ENCODE peak calls at places on chromosomes 3 and 15, in nine cellular contexts. H, I, F, U, V, W, Z, A and K are unnamed samples. For H3K36me3, the result is how much of the 10 kb centered on the place peaks cover.

GRCh38 chr15:63978511-63979226 is 67.6 kb downstream of the DAPK2 start:
- DNase-seq in H (peak), I (no peak), F (no peak), U (no peak), V (no peak), W (no peak), Z (peak), A (no peak), K (no peak)

GRCh38 chr15:65902373-65902772 is 33.1 kb downstream of the RAB11A start:
- DNase-seq in H (peak), I (peak), F (no peak), U (no peak), V (peak), W (peak), Z (no peak), A (peak), K (peak)

GRCh38 chr15:40878785-40879184 is 4.8 kb upstream of the RHOV start:
- DNase-seq in H (no peak), I (peak), F (no peak), U (no peak), V (no peak), W (peak), Z (peak), A (no peak), K (no peak)

GRCh38 chr15:85708402-85708932 is 86.3 kb downstream of the KLHL25 start:
- DNase-seq in H (no peak), I (no peak), F (no peak), U (no peak), V (no peak), W (peak), Z (no peak), A (no peak), K (no peak)

GRCh38 chr3:112333002-112333385 is at the start of gene CD200:
- DNase-seq in H (peak), I (no peak), F (peak), U (peak), V (peak), W (peak), Z (peak), A (peak), K (no peak)

GRCh38 chr3:71189480-71189879 is 394.0 kb downstream of the FOXP1 start:
- DNase-seq in H (no peak), I (peak), F (no peak), U (no peak), V (no peak), W (no peak), Z (no peak), A (no peak), K (no peak)

GRCh38 chr3:178382388-178383061 is 153.7 kb upstream of the KCNMB2 start:
- DNase-seq in H (no peak), I (no peak), F (no peak), U (no peak), V (no peak), W (no peak), Z (no peak), A (no peak), K (no peak)

GRCh38 chr15:67172172-67172571 is 82.3 kb downstream of the AAGAB start:
- DNase-seq in H (no peak), I (peak), F (no peak), U (peak), V (no peak), W (no peak), Z (no peak), A (no peak), K (no peak)

GRCh38 chr15:46636220-46636619 is 1001.4 kb downstream of the SQOR start:
- DNase-seq in H (no peak), I (peak), F (no peak), U (no peak), V (no peak), W (peak), Z (peak), A (no peak), K (no peak)

GRCh38 chr3:192409203-192409837 is 318.0 kb downstream of the FGF12 start:
- DNase-seq in H (peak), I (no peak), F (peak), U (peak), V (peak), W (peak), Z (peak), A (peak), K (no peak)

GRCh38 chr3:49805367-49805782 is 2.3 kb downstream of the INKA1 start:
- DNase-seq in H (peak), I (no peak), F (peak), U (peak), V (peak), W (peak), Z (no peak), A (peak), K (no peak)

GRCh38 chr3:128726691-128727031 is 678 bp downstream of the RAB7A start:
- DNase-seq in H (peak), I (peak), F (peak), U (peak), V (peak), W (peak), Z (peak), A (peak), K (peak)

DNA sequence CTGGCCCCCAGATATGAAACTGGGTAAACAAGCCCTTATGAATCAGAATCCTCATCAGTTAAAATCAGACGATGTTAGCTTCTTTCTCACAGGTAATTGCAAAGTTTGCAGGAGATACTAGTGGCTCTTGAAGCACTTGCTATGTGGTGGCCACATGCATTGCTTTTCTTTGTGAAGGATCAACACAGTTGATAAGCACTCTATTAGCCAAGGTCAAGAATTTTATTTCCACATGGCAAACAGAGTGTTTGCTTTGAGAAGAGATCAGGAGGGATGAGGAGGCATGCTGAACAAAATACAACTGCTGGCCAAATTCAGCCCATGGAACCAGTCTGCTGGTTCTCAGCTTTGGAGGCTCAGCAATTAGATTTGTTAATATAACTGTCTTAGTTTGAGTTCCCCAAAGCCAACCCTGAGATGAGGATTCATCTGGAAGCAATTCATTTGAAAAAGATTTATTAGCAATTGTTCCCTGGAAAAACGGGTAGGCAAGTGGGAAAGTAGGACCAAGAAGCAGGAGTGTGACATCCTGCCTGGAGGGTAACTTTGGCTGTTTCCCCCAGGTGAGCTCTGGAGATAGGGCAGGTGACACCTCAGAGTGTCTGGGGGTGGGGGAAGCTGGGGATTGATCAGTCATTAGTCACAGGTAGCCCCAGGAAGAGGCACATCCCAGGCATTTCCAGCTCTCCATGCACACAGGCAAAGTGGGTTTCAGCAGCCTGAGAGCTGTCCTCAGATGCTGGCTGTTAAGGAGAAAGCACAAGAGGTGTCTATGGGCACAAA is 180.3 kb downstream of the ABHD5 start:
- DNase-seq in H (no peak), I (peak), F (peak), U (no peak), V (no peak), W (no peak), Z (peak), A (no peak), K (peak)
- H3K4me3 ChIP-seq in H (no peak), I (no peak), F (no peak), U (no peak), V (no peak), W (no peak), Z (no peak), A (no peak), K (no peak)

GRCh38 chr3:30694148-30694547 is 87.7 kb downstream of the TGFBR2 start:
- DNase-seq in H (no peak), I (no peak), F (no peak), U (no peak), V (no peak), W (no peak), Z (no peak), A (no peak), K (no peak)

GRCh38 chr3:30691944-30692343 is 85.5 kb downstream of the TGFBR2 start:
- DNase-seq in H (no peak), I (no peak), F (no peak), U (no peak), V (no peak), W (no peak), Z (no peak), A (no peak), K (no peak)

GRCh38 chr3:30693470-30694120 is 87.2 kb downstream of the TGFBR2 start:
- DNase-seq in H (peak), I (peak), F (no peak), U (no peak), V (peak), W (peak), Z (peak), A (no peak), K (no peak)

GRCh38 chr3:30691249-30691880 is 85.0 kb downstream of the TGFBR2 start:
- DNase-seq in H (no peak), I (no peak), F (no peak), U (no peak), V (no peak), W (no peak), Z (no peak), A (no peak), K (no peak)

DNA sequence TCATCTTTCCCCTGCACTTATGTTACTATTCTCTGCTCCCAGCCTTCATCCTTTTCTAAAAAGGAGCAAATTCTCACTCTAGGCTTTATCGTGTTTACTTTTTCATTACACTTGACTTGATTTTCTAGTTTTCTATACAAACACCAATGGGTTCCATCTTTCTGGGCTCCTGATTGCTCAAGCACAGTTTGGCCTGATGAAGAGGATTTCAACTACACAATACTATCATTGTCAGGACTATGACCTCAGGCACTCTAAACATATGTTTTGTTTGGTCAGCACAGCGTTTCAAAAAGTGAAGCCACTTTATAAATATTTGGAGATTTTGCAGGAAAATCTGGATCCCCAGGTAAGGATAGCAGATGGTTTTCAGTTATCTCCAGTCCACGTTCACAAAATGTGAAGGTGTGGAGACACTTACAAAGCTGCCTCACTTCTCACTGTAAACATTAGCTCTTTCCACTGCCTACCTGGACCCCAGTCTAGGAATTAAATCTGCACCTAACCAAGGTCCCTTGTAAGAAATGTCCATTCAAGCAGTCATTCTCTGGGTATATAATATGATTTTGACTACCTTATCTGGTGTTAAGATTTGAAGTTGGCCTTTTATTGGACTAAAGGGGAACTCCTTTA is 86.2 kb downstream of the TGFBR2 start:
- DNase-seq in H (no peak), I (no peak), F (no peak), U (no peak), V (no peak), W (no peak), Z (no peak), A (no peak), K (no peak)
- H3K36me3 ChIP-seq in H (half or more), I (under half), F (under half), U (under half), V (under half), W (under half), Z (half or more), A (half or more), K (under half)

GRCh38 chr3:98734737-98735136 is 28.4 kb upstream of the ST3GAL6 start:
- DNase-seq in H (no peak), I (no peak), F (no peak), U (no peak), V (no peak), W (no peak), Z (no peak), A (no peak), K (no peak)

GRCh38 chr3:98734311-98734710 is 28.8 kb upstream of the ST3GAL6 start:
- DNase-seq in H (no peak), I (no peak), F (no peak), U (no peak), V (no peak), W (no peak), Z (no peak), A (no peak), K (no peak)

GRCh38 chr3:98733778-98734281 is 29.3 kb upstream of the ST3GAL6 start:
- DNase-seq in H (no peak), I (no peak), F (no peak), U (no peak), V (peak), W (peak), Z (peak), A (peak), K (no peak)

GRCh38 chr3:98735761-98736269 is 27.3 kb upstream of the ST3GAL6 start:
- DNase-seq in H (no peak), I (peak), F (no peak), U (no peak), V (no peak), W (no peak), Z (no peak), A (no peak), K (no peak)

DNA sequence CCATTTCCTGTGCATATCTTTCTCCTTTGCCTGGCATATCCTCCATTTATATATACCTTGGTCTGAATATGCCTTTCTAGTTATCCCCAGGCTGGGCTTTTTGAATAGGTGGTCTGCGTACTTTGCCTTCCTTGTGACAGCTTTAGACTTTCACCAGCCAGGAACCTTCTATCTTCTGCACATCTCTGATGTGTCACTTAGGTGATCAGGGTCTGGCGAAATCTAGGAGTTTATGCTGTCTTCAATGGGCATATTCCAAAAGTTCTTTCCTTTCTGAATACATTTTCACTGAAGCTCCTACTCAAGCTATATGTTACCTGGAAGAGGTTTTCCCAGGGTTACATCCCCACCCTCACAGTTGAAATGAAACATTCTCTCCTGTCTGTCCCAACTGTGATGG is 27.8 kb upstream of the ST3GAL6 start:
- DNase-seq in H (no peak), I (no peak), F (no peak), U (no peak), V (no peak), W (no peak), Z (no peak), A (no peak), K (no peak)
- H3K4me3 ChIP-seq in H (peak), I (no peak), F (no peak), U (no peak), V (no peak), W (no peak), Z (no peak), A (no peak), K (no peak)

DNA sequence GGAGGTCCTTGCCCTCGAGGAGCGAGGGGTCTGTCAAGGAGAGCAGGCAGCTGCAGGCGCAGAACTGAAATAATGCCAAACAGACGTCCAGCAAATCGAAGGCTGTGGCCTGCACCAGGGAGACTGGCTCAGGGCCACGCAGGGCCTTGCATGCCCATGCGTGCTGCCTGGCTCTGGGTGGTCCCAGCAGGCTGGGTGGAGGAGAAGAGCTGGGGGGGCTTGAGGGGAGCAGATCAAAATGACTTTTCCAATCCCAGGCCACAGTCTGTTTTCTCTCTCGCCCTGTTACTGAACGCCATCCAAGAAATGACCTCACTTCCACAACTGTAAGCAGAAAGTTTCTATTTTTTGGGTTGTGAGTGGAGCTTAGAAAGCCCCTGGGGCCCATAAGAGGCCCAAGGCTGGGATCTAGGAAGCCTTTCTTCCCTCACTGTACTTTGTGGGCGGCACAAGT is 96.9 kb upstream of the RPL32 start:
- DNase-seq in H (peak), I (no peak), F (no peak), U (no peak), V (peak), W (peak), Z (no peak), A (no peak), K (no peak)
- H3K36me3 ChIP-seq in H (under half), I (under half), F (under half), U (under half), V (under half), W (under half), Z (under half), A (half or more), K (under half)

GRCh38 chr3:12995389-12996180 is 77.6 kb downstream of the IQSEC1 start:
- DNase-seq in H (no peak), I (no peak), F (peak), U (no peak), V (no peak), W (no peak), Z (no peak), A (no peak), K (no peak)
- H3K4me3 ChIP-seq in H (peak), I (no peak), F (no peak), U (peak), V (peak), W (no peak), Z (no peak), A (peak), K (no peak)

GRCh38 chr3:20040476-20041196 is 390 bp downstream of the KAT2B start:
- DNase-seq in H (peak), I (peak), F (peak), U (peak), V (peak), W (peak), Z (peak), A (peak), K (peak)

GRCh38 chr3:20039082-20039764 is 1.0 kb upstream of the KAT2B start:
- DNase-seq in H (no peak), I (no peak), F (no peak), U (no peak), V (no peak), W (no peak), Z (no peak), A (no peak), K (no peak)

GRCh38 chr3:20039765-20040475 is at the start of gene KAT2B:
- DNase-seq in H (peak), I (peak), F (peak), U (peak), V (peak), W (peak), Z (peak), A (peak), K (peak)

GRCh38 chr3:20042331-20042730 is 2.1 kb downstream of the KAT2B start:
- DNase-seq in H (no peak), I (no peak), F (no peak), U (no peak), V (no peak), W (no peak), Z (no peak), A (no peak), K (no peak)

DNA sequence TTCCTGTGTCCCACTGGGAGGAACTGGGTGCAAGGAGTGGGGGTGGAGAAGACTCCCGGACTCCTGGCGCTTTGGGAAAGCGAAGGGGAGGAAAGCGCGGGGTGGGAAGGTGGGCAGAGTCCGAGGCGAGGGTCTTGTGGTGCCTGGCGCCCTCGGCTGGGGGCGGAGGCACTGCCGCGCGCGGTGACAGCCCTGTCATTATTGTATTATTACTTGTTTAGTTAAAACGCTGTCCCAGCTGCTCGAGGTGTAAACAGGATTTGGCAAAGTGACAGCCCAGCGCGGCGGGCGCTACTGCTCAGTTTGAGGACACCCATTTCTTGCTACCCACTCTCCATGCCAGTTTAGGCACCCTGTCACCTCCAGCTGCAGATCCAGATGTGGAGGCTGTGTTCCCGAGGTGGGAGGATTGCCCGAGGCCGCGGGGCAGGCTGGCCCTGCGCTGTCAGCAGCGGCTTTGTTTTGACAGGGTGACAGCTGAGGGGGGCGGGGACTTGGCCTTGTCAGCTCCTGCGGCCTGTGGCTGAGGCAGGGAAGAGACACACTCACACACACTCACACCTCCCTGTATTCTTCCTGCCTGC is 1.0 kb downstream of the KAT2B start:
- DNase-seq in H (peak), I (peak), F (peak), U (peak), V (peak), W (peak), Z (peak), A (peak), K (no peak)
- H3K36me3 ChIP-seq in H (under half), I (under half), F (under half), U (under half), V (under half), W (under half), Z (under half), A (under half), K (under half)

DNA sequence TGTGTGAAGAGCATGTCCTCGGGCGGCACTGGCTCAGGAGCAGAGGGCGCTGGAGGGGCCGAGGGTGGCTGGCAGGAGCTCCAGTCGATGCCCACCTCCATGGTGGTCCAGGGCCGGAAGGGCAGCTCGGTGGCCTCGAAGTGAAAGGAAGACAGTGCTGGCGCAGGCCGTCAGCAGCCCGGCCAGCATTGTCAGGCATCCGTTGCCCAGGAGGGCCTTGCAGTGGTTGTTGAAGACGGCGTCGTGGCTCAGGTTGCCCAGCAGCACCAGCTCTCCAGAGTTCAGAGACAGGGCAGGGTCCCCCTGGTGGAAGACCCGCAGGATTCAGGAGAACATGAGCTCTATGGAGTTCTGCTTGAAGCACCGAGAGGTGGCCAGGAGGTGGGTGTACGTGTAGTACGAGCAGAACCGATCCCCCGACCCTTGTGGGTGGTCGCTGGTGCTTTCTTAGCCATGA is 16.5 kb upstream of the SIAH2 start:
- DNase-seq in H (no peak), I (no peak), F (no peak), U (no peak), V (no peak), W (no peak), Z (peak), A (no peak), K (no peak)
- H3K4me3 ChIP-seq in H (no peak), I (no peak), F (no peak), U (no peak), V (peak), W (no peak), Z (no peak), A (no peak), K (no peak)